ENCODE peak calls at places on chromosomes 2 and 18, in seven cellular contexts. T is HCT116, P is GM12878, R is HepG2, U is H1, E is SK-N-SH, M is K562. J is an unnamed sample.

GRCh38 chr2:112189001-112189556 is 50.9 kb downstream of the FBLN7 start:
- DNase-seq in T (no peak), P (no peak), R (no peak), U (no peak), E (no peak), M (no peak), J (no peak)

GRCh38 chr2:7262608-7263228 is 345.5 kb downstream of the RNF144A start:
- DNase-seq in T (no peak), P (no peak), R (no peak), U (no peak), E (no peak), M (no peak), J (no peak)

GRCh38 chr2:35790292-35790691 is 565.3 kb upstream of the CRIM1 start:
- DNase-seq in T (no peak), P (no peak), R (no peak), U (no peak), E (no peak), M (no peak), J (no peak)

GRCh38 chr2:157476915-157477709 is 33.2 kb upstream of the CYTIP start:
- DNase-seq in T (no peak), P (no peak), R (no peak), U (no peak), E (no peak), M (no peak), J (no peak)

GRCh38 chr2:177430425-177430824 is 37.9 kb downstream of the AGPS start:
- DNase-seq in T (no peak), P (no peak), R (no peak), U (no peak), E (no peak), M (no peak), J (no peak)

GRCh38 chr2:43074052-43074451 is 152.4 kb downstream of the ZFP36L2 start:
- DNase-seq in T (no peak), P (no peak), R (no peak), U (no peak), E (no peak), M (no peak), J (no peak)

GRCh38 chr2:139374307-139374850 is 594.2 kb upstream of the NXPH2 start:
- DNase-seq in T (no peak), P (no peak), R (no peak), U (no peak), E (no peak), M (no peak), J (no peak)

GRCh38 chr2:62586981-62587380 is 81.0 kb upstream of the TMEM17 start:
- DNase-seq in T (no peak), P (peak; percentile 32), R (no peak), U (no peak), E (no peak), M (no peak), J (no peak)

GRCh38 chr2:170842785-170843184 is 26.1 kb downstream of the GAD1 start:
- DNase-seq in T (no peak), P (no peak), R (no peak), U (no peak), E (no peak), M (no peak), J (no peak)

GRCh38 chr2:183229386-183229785 is 105.1 kb downstream of the NUP35 start:
- DNase-seq in T (no peak), P (no peak), R (no peak), U (no peak), E (no peak), M (no peak), J (no peak)

GRCh38 chr18:6476201-6476600 is 61.5 kb upstream of the L3MBTL4 start:
- DNase-seq in T (no peak), P (no peak), R (no peak), U (no peak), E (peak; percentile 68), M (no peak), J (no peak)

GRCh38 chr18:41484069-41484468 is 471.0 kb upstream of the PIK3C3 start:
- DNase-seq in T (no peak), P (no peak), R (no peak), U (no peak), E (no peak), M (no peak), J (no peak)

GRCh38 chr2:21819475-21819874 is 695.7 kb downstream of the TDRD15 start:
- DNase-seq in T (no peak), P (no peak), R (no peak), U (no peak), E (no peak), M (no peak), J (no peak)

GRCh38 chr2:126882181-126882580 is 16.5 kb upstream of the TEX51 start:
- DNase-seq in T (no peak), P (no peak), R (no peak), U (no peak), E (no peak), M (no peak), J (no peak)

GRCh38 chr2:127150996-127151395 is 44.0 kb upstream of the BIN1 start:
- DNase-seq in T (no peak), P (no peak), R (no peak), U (no peak), E (no peak), M (no peak), J (no peak)

GRCh38 chr2:240986787-240987411 is 11.5 kb upstream of the SNED1 start:
- DNase-seq in T (no peak), P (no peak), R (no peak), U (no peak), E (peak; percentile 70), M (no peak), J (no peak)

GRCh38 chr2:133819906-133820305 is 251.6 kb upstream of the NCKAP5 start:
- DNase-seq in T (no peak), P (no peak), R (no peak), U (no peak), E (no peak), M (no peak), J (no peak)

GRCh38 chr2:140863713-140864112 is 1267.1 kb downstream of the LRP1B start:
- DNase-seq in T (peak; percentile 63), P (peak; percentile 13), R (peak; percentile 51), U (no peak), E (peak; percentile 29), M (peak; percentile 6), J (peak; percentile 76)

GRCh38 chr2:228699400-228699799 is 517.9 kb upstream of the SPHKAP start:
- DNase-seq in T (no peak), P (no peak), R (no peak), U (no peak), E (no peak), M (no peak), J (no peak)

GRCh38 chr2:187679454-187679853 is 125.2 kb upstream of the TFPI start:
- DNase-seq in T (no peak), P (no peak), R (no peak), U (no peak), E (no peak), M (no peak), J (no peak)
- TF ChIP-seq JUND in T (no peak), P (no peak), R (no peak), U (no peak), E (no peak), M (no peak), J (no peak)

GRCh38 chr2:210577263-210578071 is 21.1 kb downstream of the CPS1 start:
- DNase-seq in T (peak; percentile 33), P (peak; percentile 1), R (peak; percentile 56), U (no peak), E (peak; percentile 16), M (peak; percentile 29), J (peak; percentile 7)
- TF ChIP-seq JUND in T (no peak), P (no peak), R (no peak), U (no peak), E (no peak), M (no peak), J (no peak)

DNA sequence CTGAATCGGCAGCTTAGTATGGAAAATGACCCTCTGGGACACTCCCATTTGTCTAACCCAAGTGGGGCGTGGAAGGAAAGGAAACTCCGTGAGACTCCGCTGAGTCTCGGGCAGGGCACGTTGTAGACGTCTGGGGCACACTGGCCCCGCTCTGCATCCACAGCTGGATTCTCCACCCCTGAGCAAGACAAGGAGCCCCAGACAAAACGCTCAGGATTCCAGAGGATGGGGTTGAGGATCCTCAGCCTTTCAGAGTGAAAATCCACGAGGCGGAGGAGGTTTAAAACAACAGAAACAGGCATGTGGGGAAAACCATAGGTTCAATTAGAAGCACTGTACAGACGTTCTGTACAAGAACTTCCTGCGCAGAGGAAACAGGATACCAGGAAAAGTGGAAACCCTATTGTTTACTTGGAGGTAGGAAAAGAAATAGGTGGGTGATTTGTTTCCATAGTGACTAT is 124.9 kb upstream of the ZNF236 start:
- DNase-seq in T (no peak), P (no peak), R (no peak), U (no peak), E (no peak), M (no peak), J (no peak)
- TF ChIP-seq JUND in T (no peak), P (no peak), R (no peak), U (no peak), E (no peak), M (no peak), J (no peak)

GRCh38 chr2:150699208-150699607 is 211.7 kb upstream of the RND3 start:
- DNase-seq in T (no peak), P (no peak), R (no peak), U (no peak), E (no peak), M (no peak), J (no peak)
- TF ChIP-seq JUND in T (no peak), P (no peak), R (no peak), U (no peak), E (no peak), M (no peak), J (no peak)

DNA sequence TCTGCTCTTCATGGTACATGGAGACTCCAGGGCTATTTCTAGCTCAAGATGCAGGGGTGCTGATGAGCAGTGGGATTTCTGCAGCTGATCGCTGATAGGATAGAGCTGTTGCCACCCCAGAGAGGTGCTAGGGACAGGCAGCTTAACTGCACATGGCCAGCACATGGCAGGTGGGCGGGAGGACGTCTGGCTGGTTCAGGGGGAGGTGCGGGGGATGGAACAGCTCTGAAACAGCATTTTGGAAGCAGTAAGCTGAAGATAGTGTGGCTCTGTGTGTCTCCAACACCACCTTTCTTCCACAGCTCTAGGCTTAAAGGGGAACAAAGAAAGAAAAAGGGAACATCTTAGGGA is 151.9 kb upstream of the PELI1 start:
- DNase-seq in T (no peak), P (no peak), R (no peak), U (no peak), E (peak; percentile 25), M (no peak), J (no peak)
- TF ChIP-seq JUND in T (no peak), P (no peak), R (no peak), U (no peak), E (no peak), M (no peak), J (no peak)

GRCh38 chr2:58834404-58834803 is 593.3 kb upstream of the FANCL start:
- DNase-seq in T (no peak), P (no peak), R (peak; percentile 4), U (no peak), E (no peak), M (peak; percentile 30), J (peak; percentile 7)
- TF ChIP-seq JUND in T (no peak), P (no peak), R (no peak), U (no peak), E (no peak), M (no peak), J (no peak)

GRCh38 chr2:224579411-224579810 is 5.8 kb downstream of the CUL3 start:
- DNase-seq in T (no peak), P (no peak), R (no peak), U (no peak), E (no peak), M (no peak), J (no peak)
- TF ChIP-seq JUND in T (no peak), P (no peak), R (no peak), U (no peak), E (no peak), M (no peak), J (no peak)